ENCODE peak calls at places on chromosomes 12 and 14, in six cellular contexts. One of them, this sample, is unnamed.

GRCh38 chr14:89720076-89720687 is 234.3 kb downstream of the EFCAB11 start:
- DNase-seq in heart right ventricle: no peak
- DNase-seq in iPS-NIHi11: no peak
- DNase-seq in stimulated activated CD4-positive, alpha-beta T cell treated with anti-CD3 and anti-CD28 coated beads, Interleukin-15, amount 100 ng/mL, for 1 hour: no peak
- DNase-seq in NCI-H1105 treated with DMSO at 0.1 percent for 48 hours: no peak
- DNase-seq in HAP-1: no peak
- DNase-seq in this sample: no peak

GRCh38 chr12:75960086-75960910 is 71.3 kb downstream of the PHLDA1 start:
- DNase-seq in heart right ventricle: no peak
- DNase-seq in iPS-NIHi11: peak
- DNase-seq in stimulated activated CD4-positive, alpha-beta T cell treated with anti-CD3 and anti-CD28 coated beads, Interleukin-15, amount 100 ng/mL, for 1 hour: no peak
- DNase-seq in NCI-H1105 treated with DMSO at 0.1 percent for 48 hours: peak
- DNase-seq in HAP-1: no peak
- DNase-seq in this sample: no peak

GRCh38 chr12:106445981-106446380 is 88.4 kb downstream of the POLR3B start:
- DNase-seq in heart right ventricle: no peak
- DNase-seq in iPS-NIHi11: no peak
- DNase-seq in stimulated activated CD4-positive, alpha-beta T cell treated with anti-CD3 and anti-CD28 coated beads, Interleukin-15, amount 100 ng/mL, for 1 hour: no peak
- DNase-seq in NCI-H1105 treated with DMSO at 0.1 percent for 48 hours: peak
- DNase-seq in HAP-1: peak
- DNase-seq in this sample: no peak

GRCh38 chr12:131675126-131676080 is 35.5 kb upstream of the SFSWAP start:
- DNase-seq in heart right ventricle: no peak
- DNase-seq in iPS-NIHi11: no peak
- DNase-seq in stimulated activated CD4-positive, alpha-beta T cell treated with anti-CD3 and anti-CD28 coated beads, Interleukin-15, amount 100 ng/mL, for 1 hour: no peak
- DNase-seq in NCI-H1105 treated with DMSO at 0.1 percent for 48 hours: no peak
- DNase-seq in HAP-1: no peak
- DNase-seq in this sample: no peak

GRCh38 chr12:93803408-93803807 is 126.2 kb downstream of the CRADD start:
- DNase-seq in heart right ventricle: no peak
- DNase-seq in iPS-NIHi11: no peak
- DNase-seq in stimulated activated CD4-positive, alpha-beta T cell treated with anti-CD3 and anti-CD28 coated beads, Interleukin-15, amount 100 ng/mL, for 1 hour: no peak
- DNase-seq in NCI-H1105 treated with DMSO at 0.1 percent for 48 hours: no peak
- DNase-seq in HAP-1: no peak
- DNase-seq in this sample: no peak

GRCh38 chr12:29869916-29870315 is 86.2 kb upstream of the TMTC1 start:
- DNase-seq in heart right ventricle: no peak
- DNase-seq in iPS-NIHi11: no peak
- DNase-seq in stimulated activated CD4-positive, alpha-beta T cell treated with anti-CD3 and anti-CD28 coated beads, Interleukin-15, amount 100 ng/mL, for 1 hour: no peak
- DNase-seq in NCI-H1105 treated with DMSO at 0.1 percent for 48 hours: no peak
- DNase-seq in HAP-1: peak
- DNase-seq in this sample: no peak

GRCh38 chr12:23041774-23042173 is 416.8 kb downstream of the ETNK1 start:
- DNase-seq in heart right ventricle: no peak
- DNase-seq in iPS-NIHi11: no peak
- DNase-seq in stimulated activated CD4-positive, alpha-beta T cell treated with anti-CD3 and anti-CD28 coated beads, Interleukin-15, amount 100 ng/mL, for 1 hour: no peak
- DNase-seq in NCI-H1105 treated with DMSO at 0.1 percent for 48 hours: no peak
- DNase-seq in HAP-1: no peak
- DNase-seq in this sample: no peak

GRCh38 chr12:69101505-69101904 is 137.9 kb upstream of the CPSF6 start:
- DNase-seq in heart right ventricle: no peak
- DNase-seq in iPS-NIHi11: no peak
- DNase-seq in stimulated activated CD4-positive, alpha-beta T cell treated with anti-CD3 and anti-CD28 coated beads, Interleukin-15, amount 100 ng/mL, for 1 hour: no peak
- DNase-seq in NCI-H1105 treated with DMSO at 0.1 percent for 48 hours: no peak
- DNase-seq in HAP-1: no peak
- DNase-seq in this sample: no peak

GRCh38 chr14:96304956-96305355 is 48.9 kb downstream of the BDKRB1 start:
- DNase-seq in heart right ventricle: no peak
- DNase-seq in iPS-NIHi11: peak
- DNase-seq in stimulated activated CD4-positive, alpha-beta T cell treated with anti-CD3 and anti-CD28 coated beads, Interleukin-15, amount 100 ng/mL, for 1 hour: no peak
- DNase-seq in NCI-H1105 treated with DMSO at 0.1 percent for 48 hours: no peak
- DNase-seq in HAP-1: no peak
- DNase-seq in this sample: no peak

GRCh38 chr12:29216797-29217583 is 67.9 kb downstream of the FAR2 start:
- DNase-seq in heart right ventricle: peak
- DNase-seq in iPS-NIHi11: no peak
- DNase-seq in stimulated activated CD4-positive, alpha-beta T cell treated with anti-CD3 and anti-CD28 coated beads, Interleukin-15, amount 100 ng/mL, for 1 hour: no peak
- DNase-seq in NCI-H1105 treated with DMSO at 0.1 percent for 48 hours: no peak
- DNase-seq in HAP-1: no peak
- DNase-seq in this sample: no peak

GRCh38 chr14:96126339-96126770 is 78.3 kb upstream of the BDKRB2 start:
- DNase-seq in heart right ventricle: no peak
- DNase-seq in iPS-NIHi11: no peak
- DNase-seq in stimulated activated CD4-positive, alpha-beta T cell treated with anti-CD3 and anti-CD28 coated beads, Interleukin-15, amount 100 ng/mL, for 1 hour: no peak
- DNase-seq in NCI-H1105 treated with DMSO at 0.1 percent for 48 hours: no peak
- DNase-seq in HAP-1: no peak
- DNase-seq in this sample: no peak

GRCh38 chr12:100461330-100461973 is 12.2 kb upstream of the NR1H4 start:
- DNase-seq in heart right ventricle: no peak
- DNase-seq in iPS-NIHi11: no peak
- DNase-seq in stimulated activated CD4-positive, alpha-beta T cell treated with anti-CD3 and anti-CD28 coated beads, Interleukin-15, amount 100 ng/mL, for 1 hour: no peak
- DNase-seq in NCI-H1105 treated with DMSO at 0.1 percent for 48 hours: no peak
- DNase-seq in HAP-1: no peak
- DNase-seq in this sample: no peak

GRCh38 chr12:46368138-46368537 is 4.4 kb downstream of the SLC38A2 start:
- DNase-seq in heart right ventricle: no peak
- DNase-seq in iPS-NIHi11: no peak
- DNase-seq in stimulated activated CD4-positive, alpha-beta T cell treated with anti-CD3 and anti-CD28 coated beads, Interleukin-15, amount 100 ng/mL, for 1 hour: no peak
- DNase-seq in NCI-H1105 treated with DMSO at 0.1 percent for 48 hours: no peak
- DNase-seq in HAP-1: no peak
- DNase-seq in this sample: no peak

GRCh38 chr12:125028106-125028505 is 34.7 kb downstream of the BRI3BP start:
- DNase-seq in heart right ventricle: no peak
- DNase-seq in iPS-NIHi11: no peak
- DNase-seq in stimulated activated CD4-positive, alpha-beta T cell treated with anti-CD3 and anti-CD28 coated beads, Interleukin-15, amount 100 ng/mL, for 1 hour: no peak
- DNase-seq in NCI-H1105 treated with DMSO at 0.1 percent for 48 hours: no peak
- DNase-seq in HAP-1: no peak
- DNase-seq in this sample: no peak

GRCh38 chr12:116194935-116195431 is 82.5 kb downstream of the MED13L start:
- DNase-seq in heart right ventricle: no peak
- DNase-seq in iPS-NIHi11: no peak
- DNase-seq in stimulated activated CD4-positive, alpha-beta T cell treated with anti-CD3 and anti-CD28 coated beads, Interleukin-15, amount 100 ng/mL, for 1 hour: peak
- DNase-seq in NCI-H1105 treated with DMSO at 0.1 percent for 48 hours: no peak
- DNase-seq in HAP-1: no peak
- DNase-seq in this sample: no peak

GRCh38 chr14:83529531-83529930 is 1995.9 kb upstream of the SEL1L start:
- DNase-seq in heart right ventricle: no peak
- DNase-seq in iPS-NIHi11: no peak
- DNase-seq in stimulated activated CD4-positive, alpha-beta T cell treated with anti-CD3 and anti-CD28 coated beads, Interleukin-15, amount 100 ng/mL, for 1 hour: no peak
- DNase-seq in NCI-H1105 treated with DMSO at 0.1 percent for 48 hours: no peak
- DNase-seq in HAP-1: no peak
- DNase-seq in this sample: no peak

GRCh38 chr14:36524874-36525745 is 5.1 kb upstream of the NKX2-1 start:
- DNase-seq in heart right ventricle: no peak
- DNase-seq in iPS-NIHi11: peak
- DNase-seq in stimulated activated CD4-positive, alpha-beta T cell treated with anti-CD3 and anti-CD28 coated beads, Interleukin-15, amount 100 ng/mL, for 1 hour: no peak
- DNase-seq in NCI-H1105 treated with DMSO at 0.1 percent for 48 hours: no peak
- DNase-seq in HAP-1: peak
- DNase-seq in this sample: no peak

GRCh38 chr12:42732908-42733411 is 143.4 kb upstream of the PRICKLE1 start:
- DNase-seq in heart right ventricle: no peak
- DNase-seq in iPS-NIHi11: no peak
- DNase-seq in stimulated activated CD4-positive, alpha-beta T cell treated with anti-CD3 and anti-CD28 coated beads, Interleukin-15, amount 100 ng/mL, for 1 hour: no peak
- DNase-seq in NCI-H1105 treated with DMSO at 0.1 percent for 48 hours: no peak
- DNase-seq in HAP-1: no peak
- DNase-seq in this sample: no peak

GRCh38 chr14:84410344-84410743 is 1119.6 kb upstream of the FLRT2 start:
- DNase-seq in heart right ventricle: no peak
- DNase-seq in iPS-NIHi11: no peak
- DNase-seq in stimulated activated CD4-positive, alpha-beta T cell treated with anti-CD3 and anti-CD28 coated beads, Interleukin-15, amount 100 ng/mL, for 1 hour: no peak
- DNase-seq in NCI-H1105 treated with DMSO at 0.1 percent for 48 hours: no peak
- DNase-seq in HAP-1: no peak
- DNase-seq in this sample: no peak

GRCh38 chr14:75800792-75801191 is 139.7 kb downstream of the TTLL5 start:
- DNase-seq in heart right ventricle: no peak
- DNase-seq in iPS-NIHi11: no peak
- DNase-seq in stimulated activated CD4-positive, alpha-beta T cell treated with anti-CD3 and anti-CD28 coated beads, Interleukin-15, amount 100 ng/mL, for 1 hour: no peak
- DNase-seq in NCI-H1105 treated with DMSO at 0.1 percent for 48 hours: no peak
- DNase-seq in HAP-1: no peak
- DNase-seq in this sample: no peak

GRCh38 chr12:122195405-122195804 is 8.1 kb upstream of the B3GNT4 start:
- DNase-seq in heart right ventricle: no peak
- DNase-seq in iPS-NIHi11: no peak
- DNase-seq in stimulated activated CD4-positive, alpha-beta T cell treated with anti-CD3 and anti-CD28 coated beads, Interleukin-15, amount 100 ng/mL, for 1 hour: no peak
- DNase-seq in NCI-H1105 treated with DMSO at 0.1 percent for 48 hours: no peak
- DNase-seq in HAP-1: no peak
- DNase-seq in this sample: no peak

GRCh38 chr14:62126885-62127478 is 364.8 kb downstream of the SNAPC1 start:
- DNase-seq in heart right ventricle: peak
- DNase-seq in iPS-NIHi11: peak
- DNase-seq in stimulated activated CD4-positive, alpha-beta T cell treated with anti-CD3 and anti-CD28 coated beads, Interleukin-15, amount 100 ng/mL, for 1 hour: no peak
- DNase-seq in NCI-H1105 treated with DMSO at 0.1 percent for 48 hours: peak
- DNase-seq in HAP-1: peak
- DNase-seq in this sample: no peak

GRCh38 chr12:85155791-85156190 is 119.6 kb downstream of the LRRIQ1 start:
- DNase-seq in heart right ventricle: no peak
- DNase-seq in iPS-NIHi11: no peak
- DNase-seq in stimulated activated CD4-positive, alpha-beta T cell treated with anti-CD3 and anti-CD28 coated beads, Interleukin-15, amount 100 ng/mL, for 1 hour: no peak
- DNase-seq in NCI-H1105 treated with DMSO at 0.1 percent for 48 hours: peak
- DNase-seq in HAP-1: peak
- DNase-seq in this sample: no peak

GRCh38 chr12:57456145-57456700 is 1.1 kb downstream of the INHBE start:
- DNase-seq in heart right ventricle: no peak
- DNase-seq in iPS-NIHi11: no peak
- DNase-seq in stimulated activated CD4-positive, alpha-beta T cell treated with anti-CD3 and anti-CD28 coated beads, Interleukin-15, amount 100 ng/mL, for 1 hour: no peak
- DNase-seq in NCI-H1105 treated with DMSO at 0.1 percent for 48 hours: peak
- DNase-seq in HAP-1: peak
- DNase-seq in this sample: no peak

GRCh38 chr14:90674716-90675115 is 141.5 kb downstream of the TTC7B start:
- DNase-seq in heart right ventricle: no peak
- DNase-seq in iPS-NIHi11: no peak
- DNase-seq in stimulated activated CD4-positive, alpha-beta T cell treated with anti-CD3 and anti-CD28 coated beads, Interleukin-15, amount 100 ng/mL, for 1 hour: no peak
- DNase-seq in NCI-H1105 treated with DMSO at 0.1 percent for 48 hours: no peak
- DNase-seq in HAP-1: no peak
- DNase-seq in this sample: no peak

GRCh38 chr12:132593521-132593920 is 16.9 kb downstream of the LRCOL1 start:
- DNase-seq in heart right ventricle: no peak
- DNase-seq in iPS-NIHi11: no peak
- DNase-seq in stimulated activated CD4-positive, alpha-beta T cell treated with anti-CD3 and anti-CD28 coated beads, Interleukin-15, amount 100 ng/mL, for 1 hour: no peak
- DNase-seq in NCI-H1105 treated with DMSO at 0.1 percent for 48 hours: no peak
- DNase-seq in HAP-1: no peak
- DNase-seq in this sample: no peak

GRCh38 chr12:128801879-128802391 is 21.8 kb downstream of the SLC15A4 start:
- DNase-seq in heart right ventricle: no peak
- DNase-seq in iPS-NIHi11: no peak
- DNase-seq in stimulated activated CD4-positive, alpha-beta T cell treated with anti-CD3 and anti-CD28 coated beads, Interleukin-15, amount 100 ng/mL, for 1 hour: no peak
- DNase-seq in NCI-H1105 treated with DMSO at 0.1 percent for 48 hours: no peak
- DNase-seq in HAP-1: no peak
- DNase-seq in this sample: no peak

GRCh38 chr12:1890810-1891209 is 27.6 kb downstream of the CACNA2D4 start:
- DNase-seq in heart right ventricle: no peak
- DNase-seq in iPS-NIHi11: no peak
- DNase-seq in stimulated activated CD4-positive, alpha-beta T cell treated with anti-CD3 and anti-CD28 coated beads, Interleukin-15, amount 100 ng/mL, for 1 hour: no peak
- DNase-seq in NCI-H1105 treated with DMSO at 0.1 percent for 48 hours: no peak
- DNase-seq in HAP-1: no peak
- DNase-seq in this sample: no peak

GRCh38 chr12:132285991-132286681 is 43.3 kb downstream of the GALNT9 start:
- DNase-seq in heart right ventricle: peak
- DNase-seq in iPS-NIHi11: no peak
- DNase-seq in stimulated activated CD4-positive, alpha-beta T cell treated with anti-CD3 and anti-CD28 coated beads, Interleukin-15, amount 100 ng/mL, for 1 hour: no peak
- DNase-seq in NCI-H1105 treated with DMSO at 0.1 percent for 48 hours: peak
- DNase-seq in HAP-1: no peak
- DNase-seq in this sample: peak

GRCh38 chr12:79844693-79845092 is 90.2 kb downstream of the PPP1R12A start:
- DNase-seq in heart right ventricle: no peak
- DNase-seq in iPS-NIHi11: peak
- DNase-seq in stimulated activated CD4-positive, alpha-beta T cell treated with anti-CD3 and anti-CD28 coated beads, Interleukin-15, amount 100 ng/mL, for 1 hour: no peak
- DNase-seq in NCI-H1105 treated with DMSO at 0.1 percent for 48 hours: no peak
- DNase-seq in HAP-1: no peak
- DNase-seq in this sample: no peak

GRCh38 chr12:27013606-27014084 is 539 bp downstream of the TM7SF3 start:
- DNase-seq in heart right ventricle: no peak
- DNase-seq in iPS-NIHi11: peak
- DNase-seq in stimulated activated CD4-positive, alpha-beta T cell treated with anti-CD3 and anti-CD28 coated beads, Interleukin-15, amount 100 ng/mL, for 1 hour: no peak
- DNase-seq in NCI-H1105 treated with DMSO at 0.1 percent for 48 hours: peak
- DNase-seq in HAP-1: no peak
- DNase-seq in this sample: no peak

GRCh38 chr12:131012279-131013069 is 58.8 kb downstream of the ADGRD1 start:
- DNase-seq in heart right ventricle: no peak
- DNase-seq in iPS-NIHi11: no peak
- DNase-seq in stimulated activated CD4-positive, alpha-beta T cell treated with anti-CD3 and anti-CD28 coated beads, Interleukin-15, amount 100 ng/mL, for 1 hour: no peak
- DNase-seq in NCI-H1105 treated with DMSO at 0.1 percent for 48 hours: no peak
- DNase-seq in HAP-1: no peak
- DNase-seq in this sample: no peak

GRCh38 chr14:74848768-74849167 is 27.2 kb downstream of the PROX2 start:
- DNase-seq in heart right ventricle: no peak
- DNase-seq in iPS-NIHi11: no peak
- DNase-seq in stimulated activated CD4-positive, alpha-beta T cell treated with anti-CD3 and anti-CD28 coated beads, Interleukin-15, amount 100 ng/mL, for 1 hour: no peak
- DNase-seq in NCI-H1105 treated with DMSO at 0.1 percent for 48 hours: no peak
- DNase-seq in HAP-1: no peak
- DNase-seq in this sample: no peak

GRCh38 chr14:56237398-56237797 is 119.2 kb downstream of the PELI2 start:
- DNase-seq in heart right ventricle: no peak
- DNase-seq in iPS-NIHi11: no peak
- DNase-seq in stimulated activated CD4-positive, alpha-beta T cell treated with anti-CD3 and anti-CD28 coated beads, Interleukin-15, amount 100 ng/mL, for 1 hour: no peak
- DNase-seq in NCI-H1105 treated with DMSO at 0.1 percent for 48 hours: no peak
- DNase-seq in HAP-1: no peak
- DNase-seq in this sample: no peak

GRCh38 chr14:48417715-48418500 is 742.5 kb upstream of the MDGA2 start:
- DNase-seq in heart right ventricle: no peak
- DNase-seq in iPS-NIHi11: no peak
- DNase-seq in stimulated activated CD4-positive, alpha-beta T cell treated with anti-CD3 and anti-CD28 coated beads, Interleukin-15, amount 100 ng/mL, for 1 hour: no peak
- DNase-seq in NCI-H1105 treated with DMSO at 0.1 percent for 48 hours: no peak
- DNase-seq in HAP-1: no peak
- DNase-seq in this sample: peak

GRCh38 chr12:42090899-42091298 is 53.8 kb downstream of the GXYLT1 start:
- DNase-seq in heart right ventricle: no peak
- DNase-seq in iPS-NIHi11: no peak
- DNase-seq in stimulated activated CD4-positive, alpha-beta T cell treated with anti-CD3 and anti-CD28 coated beads, Interleukin-15, amount 100 ng/mL, for 1 hour: no peak
- DNase-seq in NCI-H1105 treated with DMSO at 0.1 percent for 48 hours: no peak
- DNase-seq in HAP-1: peak
- DNase-seq in this sample: no peak

GRCh38 chr14:21192875-21193535 is 37.1 kb upstream of the OR5AU1 start:
- DNase-seq in heart right ventricle: no peak
- DNase-seq in iPS-NIHi11: no peak
- DNase-seq in stimulated activated CD4-positive, alpha-beta T cell treated with anti-CD3 and anti-CD28 coated beads, Interleukin-15, amount 100 ng/mL, for 1 hour: no peak
- DNase-seq in NCI-H1105 treated with DMSO at 0.1 percent for 48 hours: no peak
- DNase-seq in HAP-1: no peak
- DNase-seq in this sample: no peak